ENCODE peak calls at places on chromosomes 12 and 14, in eight cellular contexts. Y is A549; J is GM04504; T is NCI-H1105 treated with DMSO at 0.1 percent for 48 hours; N is chondrocyte; F is stimulated activated CD8-positive, alpha-beta memory T cell treated with anti-CD3 and anti-CD28 coated beads, Interleukin-4, amount 100 ng/mL, for 1 hour; E is natural killer cell; R is psoas muscle. M is an unnamed sample.

GRCh38 chr14:23661542-23661941 is 25.4 kb downstream of the DHRS2 start:
- DNase-seq in T (no peak), N (no peak), F (no peak), R (no peak), J (no peak), Y (no peak), E (no peak), M (no peak)

GRCh38 chr12:89671469-89671868 is 37.2 kb downstream of the ATP2B1 start:
- DNase-seq in T (no peak), E (no peak), F (no peak), J (peak; percentile 33), N (no peak), R (no peak), Y (no peak), M (peak; percentile 48)

GRCh38 chr12:54257332-54257731 is 22.6 kb downstream of the CBX5 start:
- DNase-seq in F (no peak), Y (no peak), R (no peak), N (no peak), E (no peak), T (no peak), J (no peak), M (no peak)

GRCh38 chr12:26723379-26724308 is 109.3 kb downstream of the ITPR2 start:
- DNase-seq in J (no peak), Y (no peak), N (no peak), R (no peak), T (no peak), E (no peak), F (no peak), M (no peak)

GRCh38 chr12:31742891-31743290 is 14.1 kb upstream of the AMN1 start:
- DNase-seq in J (no peak), E (no peak), N (no peak), T (no peak), R (no peak), Y (no peak), F (no peak), M (no peak)

GRCh38 chr12:10716277-10716676 is 6.8 kb downstream of the YBX3 start:
- DNase-seq in Y (no peak), F (no peak), E (no peak), J (no peak), R (no peak), N (no peak), T (no peak), M (no peak)

GRCh38 chr14:101478096-101478495 is 83.2 kb upstream of the DIO3 start:
- DNase-seq in E (peak; percentile 2), N (no peak), F (no peak), Y (no peak), R (no peak), J (no peak), T (no peak), M (no peak)

GRCh38 chr12:78562358-78563205 is 302.0 kb upstream of the SYT1 start:
- DNase-seq in F (no peak), N (no peak), R (no peak), J (no peak), Y (peak; percentile 46), T (peak; percentile 51), E (no peak), M (no peak)

GRCh38 chr12:70852416-70853150 is 68.0 kb downstream of the PTPRR start:
- DNase-seq in Y (no peak), R (no peak), F (no peak), N (no peak), J (no peak), T (no peak), E (no peak), M (no peak)

GRCh38 chr14:95635051-95635450 is 51.2 kb upstream of the TCL1B start:
- DNase-seq in E (no peak), F (no peak), Y (no peak), N (no peak), R (no peak), J (no peak), T (no peak), M (no peak)

GRCh38 chr12:2856051-2856450 is 788 bp downstream of the TEX52 start:
- DNase-seq in Y (no peak), F (no peak), N (peak; percentile 21), E (no peak), J (no peak), R (no peak), T (no peak), M (no peak)

GRCh38 chr12:78933014-78933413 is 68.4 kb downstream of the SYT1 start:
- DNase-seq in N (no peak), F (no peak), Y (no peak), T (no peak), E (no peak), J (no peak), R (no peak), M (no peak)

GRCh38 chr14:26104686-26105085 is 493.1 kb downstream of the NOVA1 start:
- DNase-seq in T (no peak), F (no peak), N (no peak), R (no peak), J (no peak), E (no peak), Y (no peak), M (no peak)

GRCh38 chr12:124764451-124764850 is 99.2 kb downstream of the SCARB1 start:
- DNase-seq in F (no peak), J (no peak), T (no peak), Y (peak; percentile 88), R (peak; percentile 77), N (no peak), E (no peak), M (peak; percentile 50)

GRCh38 chr12:1579626-1580025 is 14.8 kb downstream of the FBXL14 start:
- DNase-seq in T (no peak), R (no peak), N (no peak), J (no peak), E (no peak), Y (no peak), F (no peak), M (no peak)

GRCh38 chr12:122106891-122107660 is 28.5 kb downstream of the MLXIP start:
- DNase-seq in E (no peak), F (no peak), Y (no peak), J (peak; percentile 49), N (no peak), R (no peak), T (no peak), M (peak; percentile 42)

GRCh38 chr12:125124320-125124966 is 59.2 kb downstream of the AACS start:
- DNase-seq in Y (no peak), R (no peak), E (no peak), T (no peak), F (no peak), N (no peak), J (no peak), M (no peak)

GRCh38 chr12:100371146-100371545 is 14.3 kb downstream of the SLC17A8 start:
- DNase-seq in J (no peak), E (no peak), T (no peak), N (no peak), R (no peak), Y (no peak), F (no peak), M (no peak)

GRCh38 chr14:73526036-73526984 is 10.6 kb upstream of the ACOT1 start:
- DNase-seq in R (no peak), E (no peak), N (no peak), Y (no peak), T (no peak), J (no peak), F (no peak), M (no peak)

GRCh38 chr14:68520637-68521556 is 272.0 kb downstream of the ZFP36L1 start:
- DNase-seq in E (no peak), F (no peak), R (no peak), J (no peak), T (no peak), Y (peak; percentile 62), N (no peak), M (no peak)

GRCh38 chr14:105477659-105478623 is 3.3 kb downstream of the CRIP2 start:
- DNase-seq in E (no peak), F (peak; percentile 60), R (no peak), J (no peak), T (no peak), N (no peak), Y (no peak), M (no peak)

GRCh38 chr12:108821407-108822397 is 35.7 kb downstream of the SSH1 start:
- DNase-seq in Y (no peak), N (no peak), J (no peak), T (no peak), R (no peak), F (no peak), E (peak; percentile 40), M (no peak)

GRCh38 chr12:12806784-12807516 is 6.2 kb upstream of the DDX47 start:
- DNase-seq in N (no peak), R (no peak), T (no peak), Y (no peak), J (no peak), E (no peak), F (no peak), M (no peak)

GRCh38 chr14:22607291-22607690 is 9.2 kb downstream of the ABHD4 start:
- DNase-seq in F (no peak), E (no peak), J (no peak), Y (no peak), T (no peak), R (no peak), N (no peak), M (no peak)

GRCh38 chr14:89750206-89750867 is 204.2 kb downstream of the EFCAB11 start:
- DNase-seq in R (no peak), E (no peak), J (no peak), N (no peak), T (no peak), Y (no peak), F (no peak), M (no peak)

GRCh38 chr12:89762498-89763170 is 54.0 kb upstream of the ATP2B1 start:
- DNase-seq in R (no peak), Y (no peak), J (no peak), T (no peak), F (no peak), E (no peak), N (no peak), M (no peak)

GRCh38 chr14:68627868-68628604 is 164.8 kb downstream of the ZFP36L1 start:
- DNase-seq in J (no peak), Y (no peak), T (no peak), E (peak; percentile 39), R (no peak), N (no peak), F (peak; percentile 45), M (no peak)

GRCh38 chr12:6551063-6551461 is 4.8 kb downstream of the IFFO1 start:
- DNase-seq in J (peak; percentile 47), R (peak; percentile 94), E (no peak), T (no peak), Y (no peak), N (peak; percentile 92), F (no peak), M (no peak)

M was measured in AG09309.